ENCODE peak calls at places on chromosomes 13 and 19, in five cellular contexts. F is upper lobe of right lung, I is A549, J is nephron progenitor cell, Z is fibroblast of mammary gland. L is an unnamed sample.

GRCh38 chr19:44607049-44607448 is 6.3 kb upstream of the IGSF23 start:
- DNase-seq in F (no peak), I (no peak), J (no peak), Z (peak), L (no peak)

GRCh38 chr13:110304256-110304655 is 2.7 kb downstream of the COL4A1 start:
- DNase-seq in F (no peak), I (no peak), J (no peak), Z (peak), L (no peak)

GRCh38 chr13:102729560-102730275 is 34.9 kb upstream of the METTL21C start:
- DNase-seq in F (no peak), I (peak), J (no peak), Z (peak), L (no peak)

GRCh38 chr19:38878575-38879399 is 712 bp upstream of the RINL start:
- DNase-seq in F (no peak), I (no peak), J (no peak), Z (no peak), L (no peak)

GRCh38 chr19:38562096-38562495 is 55.7 kb downstream of the MAP4K1 start:
- DNase-seq in F (no peak), I (no peak), J (no peak), Z (no peak), L (no peak)

GRCh38 chr13:67474114-67474513 is 244.0 kb upstream of the PCDH9 start:
- DNase-seq in F (no peak), I (no peak), J (no peak), Z (no peak), L (no peak)

GRCh38 chr19:47256688-47257410 is 524 bp downstream of the CCDC9 start:
- DNase-seq in F (peak), I (peak), J (peak), Z (peak), L (peak)

GRCh38 chr19:13766095-13766481 is 1.8 kb downstream of the MRI1 start:
- DNase-seq in F (no peak), I (no peak), J (no peak), Z (no peak), L (no peak)

GRCh38 chr19:55113570-55114039 is 3.8 kb downstream of the PPP1R12C start:
- DNase-seq in F (peak), I (peak), J (peak), Z (peak), L (no peak)

GRCh38 chr19:54030895-54031586 is 32.7 kb downstream of the VSTM1 start:
- DNase-seq in F (no peak), I (no peak), J (no peak), Z (peak), L (no peak)

GRCh38 chr19:35352448-35353304 is 5.0 kb downstream of the FFAR1 start:
- DNase-seq in F (peak), I (peak), J (peak), Z (peak), L (peak)

GRCh38 chr13:66009241-66009640 is 1220.9 kb downstream of the PCDH9 start:
- DNase-seq in F (no peak), I (no peak), J (no peak), Z (no peak), L (no peak)

GRCh38 chr13:46354143-46355087 is 32.6 kb downstream of the RUBCNL start:
- DNase-seq in F (no peak), I (peak), J (no peak), Z (peak), L (no peak)

GRCh38 chr13:25085125-25085742 is 10.7 kb upstream of the PABPC3 start:
- DNase-seq in F (no peak), I (peak), J (peak), Z (peak), L (no peak)

GRCh38 chr13:100547805-100548204 is 40.8 kb downstream of the GGACT start:
- DNase-seq in F (no peak), I (no peak), J (no peak), Z (no peak), L (no peak)

GRCh38 chr13:74883834-74884233 is 598.1 kb downstream of the TBC1D4 start:
- DNase-seq in F (no peak), I (no peak), J (no peak), Z (peak), L (no peak)

GRCh38 chr13:107721436-107721835 is 493.9 kb downstream of the LIG4 start:
- DNase-seq in F (no peak), I (no peak), J (no peak), Z (no peak), L (no peak)

GRCh38 chr13:112962396-112962795 is 6.6 kb upstream of the MCF2L start:
- DNase-seq in F (no peak), I (no peak), J (no peak), Z (no peak), L (no peak)

GRCh38 chr13:57829496-57829895 is 198.0 kb downstream of the PCDH17 start:
- DNase-seq in F (no peak), I (no peak), J (no peak), Z (no peak), L (no peak)

GRCh38 chr13:97258801-97259200 is 36.7 kb downstream of the MBNL2 start:
- DNase-seq in F (no peak), I (no peak), J (no peak), Z (peak), L (no peak)

GRCh38 chr13:46642254-46642653 is 89.3 kb downstream of the LRCH1 start:
- DNase-seq in F (no peak), I (no peak), J (no peak), Z (no peak), L (no peak)

GRCh38 chr19:28541029-28541428 is 671.9 kb downstream of the UQCRFS1 start:
- DNase-seq in F (no peak), I (no peak), J (no peak), Z (no peak), L (no peak)

GRCh38 chr13:79287994-79288795 is 117.9 kb downstream of the RBM26 start:
- DNase-seq in F (no peak), I (no peak), J (no peak), Z (no peak), L (no peak)

GRCh38 chr13:108195146-108195545 is 20.2 kb downstream of the LIG4 start:
- DNase-seq in F (no peak), I (no peak), J (no peak), Z (peak), L (no peak)

GRCh38 chr13:57128909-57129308 is 11.8 kb upstream of the PRR20A start:
- DNase-seq in F (no peak), I (no peak), J (no peak), Z (no peak), L (no peak)

GRCh38 chr13:39159393-39159792 is 121.1 kb downstream of the NHLRC3 start:
- DNase-seq in F (no peak), I (no peak), J (no peak), Z (no peak), L (no peak)

GRCh38 chr13:30666113-30666512 is 48.4 kb downstream of the USPL1 start:
- DNase-seq in F (no peak), I (no peak), J (no peak), Z (no peak), L (no peak)

GRCh38 chr13:111657013-111657412 is 336.6 kb downstream of the TEX29 start:
- DNase-seq in F (no peak), I (no peak), J (no peak), Z (no peak), L (no peak)

GRCh38 chr19:18000981-18001836 is 6.8 kb upstream of the ARRDC2 start:
- DNase-seq in F (peak), I (peak), J (peak), Z (peak), L (no peak)

GRCh38 chr19:36236304-36236945 is 21.5 kb downstream of the ZNF146 start:
- DNase-seq in F (no peak), I (no peak), J (no peak), Z (no peak), L (no peak)

GRCh38 chr19:8363803-8364771 is at the start of gene ANGPTL4:
- DNase-seq in F (peak), I (peak), J (peak), Z (peak), L (peak)
- TF ChIP-seq CTCF in F (no peak), I (no peak), J (no peak), Z (no peak), L (peak)

GRCh38 chr19:49866933-49867782 is at the start of gene PNKP:
- DNase-seq in F (peak), I (peak), J (peak), Z (peak), L (peak)
- TF ChIP-seq CTCF in F (no peak), I (no peak), J (no peak), Z (no peak), L (no peak)

GRCh38 chr13:34411177-34411576 is 530.9 kb upstream of the NBEA start:
- DNase-seq in F (no peak), I (no peak), J (no peak), Z (no peak), L (no peak)
- TF ChIP-seq CTCF in F (no peak), I (no peak), J (no peak), Z (no peak), L (no peak)

GRCh38 chr13:44974056-44974798 is 15.0 kb downstream of the NUFIP1 start:
- DNase-seq in F (no peak), I (no peak), J (no peak), Z (peak), L (no peak)

GRCh38 chr13:44976196-44976595 is 13.1 kb downstream of the NUFIP1 start:
- DNase-seq in F (no peak), I (no peak), J (no peak), Z (no peak), L (no peak)

GRCh38 chr13:44972956-44973581 is 16.2 kb downstream of the NUFIP1 start:
- DNase-seq in F (no peak), I (peak), J (no peak), Z (peak), L (no peak)

GRCh38 chr13:44976949-44977583 is 12.2 kb downstream of the NUFIP1 start:
- DNase-seq in F (no peak), I (no peak), J (no peak), Z (no peak), L (no peak)

GRCh38 chr13:44978328-44978727 is 10.9 kb downstream of the NUFIP1 start:
- DNase-seq in F (no peak), I (peak), J (no peak), Z (no peak), L (no peak)
- TF ChIP-seq CTCF in F (no peak), I (no peak), J (peak), Z (peak), L (peak)

GRCh38 chr19:45901432-45901903 is 945 bp downstream of the MYPOP start:
- DNase-seq in F (peak), I (no peak), J (peak), Z (peak), L (no peak)

GRCh38 chr19:45902651-45903625 is 525 bp upstream of the MYPOP start:
- DNase-seq in F (peak), I (peak), J (peak), Z (peak), L (peak)

GRCh38 chr19:45899919-45900589 is 2.4 kb downstream of the MYPOP start:
- DNase-seq in F (no peak), I (no peak), J (no peak), Z (no peak), L (no peak)

GRCh38 chr19:45900661-45901431 is 1.6 kb downstream of the MYPOP start:
- DNase-seq in F (no peak), I (no peak), J (no peak), Z (no peak), L (no peak)

GRCh38 chr19:45901912-45902650 is at the start of gene MYPOP:
- DNase-seq in F (no peak), I (no peak), J (no peak), Z (no peak), L (no peak)
- TF ChIP-seq CTCF in F (no peak), I (no peak), J (no peak), Z (no peak), L (no peak)

DNA sequence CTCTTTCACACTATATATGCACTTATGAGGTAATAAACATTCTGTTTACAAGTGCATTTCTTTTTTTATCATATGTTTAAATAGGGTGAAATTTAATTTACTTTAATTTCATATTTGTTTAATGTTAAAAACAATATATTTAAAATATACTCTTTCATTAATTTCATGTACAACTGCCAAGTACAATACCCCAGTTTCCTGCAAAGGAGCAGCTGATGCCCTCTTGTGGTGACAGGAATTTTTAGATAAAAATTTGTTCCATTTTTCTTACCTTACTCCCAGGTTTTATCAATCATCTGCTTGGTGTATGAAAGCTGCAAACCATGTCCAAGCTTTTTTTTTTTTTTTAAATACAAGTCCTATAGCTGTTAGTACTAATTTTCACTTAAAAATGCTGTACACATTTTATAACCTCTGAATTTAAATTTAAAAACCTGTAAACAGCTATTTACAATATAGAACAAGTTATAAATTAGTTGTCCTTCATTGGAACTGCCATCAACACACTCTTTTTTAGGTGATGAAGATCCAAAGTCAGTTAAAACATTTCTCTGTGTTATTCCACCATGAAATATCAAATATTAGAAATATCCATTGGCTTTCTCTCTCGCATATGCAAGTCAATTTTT is 4.9 kb downstream of the PCDH20 start:
- DNase-seq in F (no peak), I (no peak), J (no peak), Z (peak), L (no peak)
- TF ChIP-seq CTCF in F (peak), I (peak), J (peak), Z (peak), L (peak)

GRCh38 chr19:1247747-1248453 is 483 bp upstream of the MIDN start:
- DNase-seq in F (peak), I (no peak), J (peak), Z (peak), L (no peak)
- TF ChIP-seq CTCF in F (peak), I (peak), J (no peak), Z (no peak), L (no peak)

DNA sequence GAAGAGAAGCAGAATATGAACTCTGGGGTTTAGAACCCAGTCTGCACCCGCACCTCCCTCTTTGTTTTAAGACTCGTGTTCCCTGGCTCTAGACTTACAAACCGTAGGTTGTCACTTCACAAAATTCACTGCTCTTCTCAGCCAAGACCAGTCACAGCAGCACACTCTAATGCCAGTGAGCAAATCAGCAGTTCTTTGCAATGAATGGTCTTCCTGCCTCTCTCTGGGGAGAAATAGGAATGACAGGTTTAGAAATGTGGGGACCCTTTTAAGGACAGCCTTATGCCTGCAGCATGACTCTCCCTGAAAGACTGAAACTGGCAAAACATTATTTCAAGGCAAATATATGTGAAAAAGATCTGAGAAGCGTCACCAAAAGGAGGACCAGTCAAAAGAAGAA is 156.9 kb downstream of the KCTD15 start:
- DNase-seq in F (no peak), I (no peak), J (no peak), Z (no peak), L (no peak)
- TF ChIP-seq CTCF in F (peak), I (no peak), J (no peak), Z (no peak), L (no peak)

L was measured in type B pancreatic cell.